ENCODE peak calls at places on chromosomes 2 and 18, in eight cellular contexts. N is Panc1, U is endothelial cell of umbilical vein, E is H1, O is GM12878, Y is transverse colon, Z is HL-60, V is sigmoid colon. H is an unnamed sample.

GRCh38 chr2:17758123-17758522 is 4.2 kb downstream of the GEN1 start:
- DNase-seq in N (no peak), U (peak), E (no peak), O (no peak), Y (no peak), Z (peak), V (no peak), H (no peak)

GRCh38 chr2:42999856-43000241 is 207.5 kb upstream of the HAAO start:
- DNase-seq in N (no peak), U (no peak), E (no peak), O (no peak), Y (peak), Z (no peak), V (no peak), H (no peak)

GRCh38 chr18:4351005-4351404 is 104.1 kb downstream of the DLGAP1 start:
- DNase-seq in N (no peak), U (no peak), E (no peak), O (no peak), Y (no peak), Z (no peak), V (no peak), H (no peak)

GRCh38 chr2:198136142-198136541 is 331.7 kb downstream of the PLCL1 start:
- DNase-seq in N (no peak), U (no peak), E (no peak), O (no peak), Y (no peak), Z (no peak), V (no peak), H (no peak)

GRCh38 chr2:61793389-61793836 is 60.4 kb downstream of the FAM161A start:
- DNase-seq in N (peak), U (peak), E (peak), O (no peak), Y (peak), Z (peak), V (peak), H (peak)

GRCh38 chr18:51666717-51667320 is 469.3 kb upstream of the MEX3C start:
- DNase-seq in N (no peak), U (no peak), E (no peak), O (no peak), Y (no peak), Z (no peak), V (peak), H (no peak)

GRCh38 chr2:12715878-12716249 is 872 bp upstream of the TRIB2 start:
- DNase-seq in N (peak), U (peak), E (no peak), O (no peak), Y (peak), Z (no peak), V (peak), H (peak)

GRCh38 chr2:62672601-62673000 is 32.9 kb upstream of the EHBP1 start:
- DNase-seq in N (no peak), U (no peak), E (peak), O (no peak), Y (no peak), Z (no peak), V (no peak), H (no peak)

GRCh38 chr2:229650886-229651285 is 63.5 kb downstream of the DNER start:
- DNase-seq in N (no peak), U (no peak), E (no peak), O (no peak), Y (no peak), Z (no peak), V (no peak), H (no peak)

GRCh38 chr18:35344736-35345459 is 678 bp upstream of the ZNF24 start:
- DNase-seq in N (no peak), U (no peak), E (no peak), O (no peak), Y (no peak), Z (no peak), V (no peak), H (no peak)

GRCh38 chr18:22446325-22446724 is 28.6 kb upstream of the CTAGE1 start:
- DNase-seq in N (no peak), U (no peak), E (no peak), O (no peak), Y (no peak), Z (no peak), V (no peak), H (no peak)

GRCh38 chr18:22446906-22447305 is 29.2 kb upstream of the CTAGE1 start:
- DNase-seq in N (no peak), U (no peak), E (no peak), O (no peak), Y (no peak), Z (no peak), V (no peak), H (no peak)

GRCh38 chr18:22451796-22452195 is 34.1 kb upstream of the CTAGE1 start:
- DNase-seq in N (no peak), U (peak), E (peak), O (no peak), Y (no peak), Z (no peak), V (no peak), H (no peak)

GRCh38 chr18:22448238-22448637 is 30.5 kb upstream of the CTAGE1 start:
- DNase-seq in N (no peak), U (no peak), E (no peak), O (no peak), Y (no peak), Z (no peak), V (no peak), H (no peak)

DNA sequence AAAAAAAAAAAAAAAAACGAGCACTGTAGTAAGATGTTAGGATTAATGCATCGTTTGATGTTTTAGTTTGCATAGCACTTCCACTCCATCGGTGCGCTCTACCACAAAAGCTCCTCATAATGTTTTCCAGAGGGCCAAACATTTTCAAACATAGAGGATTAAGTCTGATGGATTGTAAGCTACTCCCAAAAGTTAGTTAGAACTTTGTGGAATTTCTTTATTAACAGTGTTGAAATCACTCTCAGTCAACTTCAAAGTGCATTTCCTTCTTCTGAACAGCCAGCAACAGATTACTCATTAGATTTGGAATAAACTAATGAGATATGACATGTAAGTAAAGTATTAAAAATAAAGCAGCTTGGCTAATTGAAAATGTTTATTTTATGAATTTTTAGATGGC is 30.1 kb upstream of the CTAGE1 start:
- DNase-seq in N (no peak), U (no peak), E (no peak), O (no peak), Y (no peak), Z (no peak), V (no peak), H (no peak)
- TF ChIP-seq POLR2AphosphoS5 in N (no peak), U (no peak), E (no peak), O (no peak), Y (no peak), Z (no peak), V (no peak), H (no peak)

GRCh38 chr2:110103060-110103961 is 12.3 kb downstream of the MALL start:
- DNase-seq in N (no peak), U (no peak), E (no peak), O (no peak), Y (peak), Z (no peak), V (no peak), H (no peak)

GRCh38 chr2:110105608-110106467 is 9.8 kb downstream of the MALL start:
- DNase-seq in N (no peak), U (peak), E (no peak), O (no peak), Y (peak), Z (no peak), V (no peak), H (no peak)

GRCh38 chr2:110101911-110102774 is 13.5 kb downstream of the MALL start:
- DNase-seq in N (no peak), U (peak), E (no peak), O (no peak), Y (no peak), Z (no peak), V (no peak), H (no peak)

GRCh38 chr2:110105183-110105582 is 10.4 kb downstream of the MALL start:
- DNase-seq in N (no peak), U (no peak), E (no peak), O (no peak), Y (no peak), Z (no peak), V (no peak), H (no peak)

DNA sequence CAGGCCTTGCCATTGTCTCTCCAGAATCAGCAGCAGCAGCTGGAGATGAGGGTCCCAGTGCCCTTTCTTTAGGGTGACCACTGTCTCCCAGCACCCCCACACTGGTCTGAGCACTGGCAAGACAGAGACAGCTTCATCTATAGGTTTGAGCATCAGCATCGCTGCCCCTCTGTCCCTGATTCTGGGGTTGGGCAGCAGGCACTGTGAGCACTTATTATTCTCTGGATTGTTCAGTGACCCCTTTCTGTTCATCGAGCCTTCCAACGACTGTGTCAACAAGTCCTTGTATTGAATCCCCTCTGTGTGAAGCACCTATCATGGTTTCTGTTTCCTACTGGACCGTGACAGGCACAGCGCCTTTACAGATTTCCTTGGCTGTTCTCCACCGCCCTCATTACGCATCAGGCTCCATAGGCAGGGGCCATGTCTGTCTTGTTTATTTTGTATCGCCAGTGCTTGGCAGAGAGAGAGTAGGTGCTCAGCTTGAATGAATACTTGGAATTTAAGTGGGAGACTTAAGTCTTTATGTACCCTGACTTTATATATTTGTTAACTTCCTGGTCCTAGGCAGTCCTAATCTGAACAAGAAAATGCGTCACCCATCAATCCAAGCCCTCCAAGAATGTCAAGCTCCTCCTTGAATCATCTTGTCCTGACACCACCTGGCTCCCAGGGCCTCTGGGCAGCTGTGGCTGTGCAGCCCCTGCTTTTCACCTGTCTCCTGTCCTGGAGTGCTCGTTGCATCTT is 11.4 kb downstream of the MALL start:
- DNase-seq in N (no peak), U (no peak), E (no peak), O (no peak), Y (no peak), Z (no peak), V (no peak), H (no peak)
- TF ChIP-seq POLR2AphosphoS5 in N (no peak), U (no peak), E (no peak), O (no peak), Y (no peak), Z (no peak), V (no peak), H (no peak)

GRCh38 chr2:65943099-65943786 is 491.7 kb upstream of the MEIS1 start:
- DNase-seq in N (no peak), U (no peak), E (no peak), O (no peak), Y (no peak), Z (no peak), V (no peak), H (no peak)

GRCh38 chr2:65937379-65938160 is 497.4 kb upstream of the MEIS1 start:
- DNase-seq in N (no peak), U (no peak), E (no peak), O (no peak), Y (no peak), Z (no peak), V (no peak), H (no peak)

GRCh38 chr2:65940856-65941255 is 494.1 kb upstream of the MEIS1 start:
- DNase-seq in N (no peak), U (no peak), E (no peak), O (no peak), Y (no peak), Z (no peak), V (no peak), H (no peak)

GRCh38 chr2:65944213-65944612 is 490.7 kb upstream of the MEIS1 start:
- DNase-seq in N (no peak), U (no peak), E (no peak), O (no peak), Y (no peak), Z (no peak), V (no peak), H (no peak)

DNA sequence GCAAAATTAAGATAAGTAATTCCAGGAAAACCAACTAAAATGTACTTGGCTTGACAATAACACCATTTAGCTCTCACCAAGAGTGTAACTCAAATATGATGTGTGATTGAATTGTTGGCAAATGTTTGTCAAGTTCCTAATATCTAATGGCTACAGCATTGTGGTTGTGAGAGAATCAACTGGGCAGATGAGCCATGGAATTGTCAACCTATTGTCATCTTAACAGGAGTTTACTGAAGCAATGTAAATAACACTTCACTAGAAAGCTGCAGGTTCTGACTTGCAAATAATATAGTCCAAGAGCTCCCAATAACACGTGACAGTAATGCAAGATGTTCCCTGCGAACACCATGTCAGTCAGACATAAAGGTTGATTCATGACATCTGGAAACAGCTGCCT is 495.2 kb upstream of the MEIS1 start:
- DNase-seq in N (no peak), U (no peak), E (no peak), O (no peak), Y (no peak), Z (no peak), V (no peak), H (no peak)
- TF ChIP-seq POLR2AphosphoS5 in N (no peak), U (no peak), E (no peak), O (no peak), Y (no peak), Z (no peak), V (no peak), H (no peak)

GRCh38 chr18:12434541-12434929 is 26.8 kb downstream of the PRELID3A start:
- DNase-seq in N (no peak), U (no peak), E (no peak), O (no peak), Y (no peak), Z (no peak), V (no peak), H (no peak)
- TF ChIP-seq POLR2AphosphoS5 in N (no peak), U (no peak), E (no peak), O (no peak), Y (no peak), Z (no peak), V (no peak), H (no peak)

DNA sequence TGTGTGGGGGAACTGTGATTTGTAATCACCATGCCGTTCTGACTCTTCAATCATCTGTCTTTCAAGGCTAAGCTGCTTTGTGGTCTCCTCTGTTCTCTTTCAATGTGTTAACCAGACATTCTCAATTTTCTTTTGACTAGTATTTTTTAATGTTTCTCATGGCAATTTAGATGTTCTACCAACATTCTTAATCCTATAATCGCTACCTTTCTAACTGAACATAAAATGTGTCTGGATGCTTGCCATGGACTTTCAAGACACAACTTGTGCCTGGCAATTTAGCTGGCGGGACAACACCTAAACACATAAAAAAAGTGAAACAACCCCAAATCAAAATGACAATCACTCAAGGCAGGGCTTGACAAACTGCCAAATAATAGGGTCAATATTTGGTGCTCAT is 135.0 kb upstream of the ACKR3 start:
- DNase-seq in N (no peak), U (no peak), E (no peak), O (no peak), Y (no peak), Z (no peak), V (no peak), H (no peak)
- TF ChIP-seq POLR2AphosphoS5 in N (no peak), U (no peak), E (no peak), O (no peak), Y (no peak), Z (no peak), V (no peak), H (no peak)